ENCODE peak calls at places on chromosomes 11 and 22, in four cellular contexts. B is cardiac muscle cell; I is stimulated activated CD4-positive, alpha-beta T cell treated with anti-CD3 and anti-CD28 coated beads, Interleukin-15, amount 100 ng/mL, for 1 hour; R is mesenchymal stem cell. M is an unnamed sample.

GRCh38 chr11:117076941-117077659 is 21.1 kb downstream of the SIK3 start:
- DNase-seq in R (peak; percentile 63), I (no peak), B (no peak), M (no peak)

GRCh38 chr11:59221438-59221837 is 8.7 kb upstream of the MPEG1 start:
- DNase-seq in I (no peak), R (no peak), B (peak; percentile 72), M (no peak)

GRCh38 chr22:40679249-40679963 is at the start of gene MCHR1:
- DNase-seq in I (no peak), R (no peak), B (no peak), M (no peak)

GRCh38 chr11:45031912-45032519 is 81.3 kb upstream of the TP53I11 start:
- DNase-seq in I (no peak), R (no peak), B (no peak), M (no peak)

GRCh38 chr22:49258107-49259010 is 569.3 kb downstream of the BRD1 start:
- DNase-seq in B (no peak), I (no peak), R (no peak), M (no peak)

GRCh38 chr11:76629133-76629852 is 41.3 kb downstream of the LRRC32 start:
- DNase-seq in R (peak; percentile 87), I (no peak), B (peak; percentile 94), M (no peak)

GRCh38 chr11:126404367-126404766 is 48.9 kb downstream of the ST3GAL4 start:
- DNase-seq in B (no peak), I (no peak), R (no peak), M (no peak)

GRCh38 chr11:32005786-32006406 is 85.0 kb upstream of the RCN1 start:
- DNase-seq in I (no peak), R (no peak), B (peak; percentile 21), M (no peak)

GRCh38 chr11:84719935-84720577 is 907.1 kb downstream of the DLG2 start:
- DNase-seq in B (no peak), R (no peak), I (no peak), M (no peak)

GRCh38 chr11:67539588-67539987 is 16.3 kb upstream of the CABP2 start:
- DNase-seq in R (no peak), B (no peak), I (no peak), M (no peak)